ENCODE peak calls at places on chromosomes 7 and 10, in ten cellular contexts. H is NCI-H748 treated with DMSO at 0.1 percent for 48 hours, C is NCI-H1694 treated with DMSO at 0.1 percent for 48 hours, O is epithelial cell of prostate, I is transverse colon, P is lung, S is skeletal muscle cell, V is suprapubic skin, Q is A172, D is heart left ventricle. J is an unnamed sample.

GRCh38 chr7:12620371-12620770 is 49.9 kb downstream of the SCIN start:
- DNase-seq in S (no peak), I (no peak), V (no peak), O (no peak), H (no peak), C (no peak), Q (no peak), P (no peak), D (no peak), J (no peak)

GRCh38 chr10:43863859-43864591 is 215.3 kb upstream of the ZNF32 start:
- DNase-seq in C (no peak), P (no peak), V (no peak), H (no peak), O (no peak), D (peak; percentile 63), I (peak; percentile 46), S (no peak), Q (peak; percentile 74), J (no peak)

GRCh38 chr10:114026189-114027040 is 17.3 kb upstream of the ADRB1 start:
- DNase-seq in S (peak; percentile 41), V (no peak), Q (peak; percentile 95), D (no peak), O (peak; percentile 73), H (no peak), I (no peak), P (no peak), C (no peak), J (no peak)

GRCh38 chr7:98305951-98306535 is 24.6 kb downstream of the BRI3 start:
- DNase-seq in H (no peak), V (no peak), I (no peak), C (no peak), Q (no peak), O (no peak), D (no peak), P (no peak), S (no peak), J (no peak)

GRCh38 chr7:87220734-87221215 is 1.2 kb upstream of the TMEM243 start:
- DNase-seq in C (no peak), O (no peak), D (no peak), V (no peak), Q (no peak), I (peak; percentile 28), P (peak; percentile 47), H (peak; percentile 61), S (no peak), J (no peak)

GRCh38 chr10:22737587-22737986 is 23.2 kb upstream of the PIP4K2A start:
- DNase-seq in S (peak; percentile 62), C (no peak), I (no peak), Q (peak; percentile 80), O (peak; percentile 36), P (no peak), H (no peak), D (peak; percentile 54), V (no peak), J (no peak)

GRCh38 chr10:54681136-54681535 is 119.9 kb downstream of the PCDH15 start:
- DNase-seq in I (no peak), P (no peak), S (no peak), V (no peak), C (no peak), D (no peak), H (no peak), Q (no peak), O (no peak), J (no peak)

GRCh38 chr10:74134240-74134820 is 16.3 kb downstream of the AP3M1 start:
- DNase-seq in S (no peak), I (no peak), V (no peak), O (no peak), D (no peak), H (no peak), C (no peak), P (no peak), Q (no peak), J (no peak)

GRCh38 chr7:18831381-18831901 is 286.0 kb downstream of the TWIST1 start:
- DNase-seq in C (no peak), I (no peak), H (no peak), S (no peak), Q (no peak), O (no peak), V (no peak), D (no peak), P (no peak), J (no peak)

GRCh38 chr7:101164071-101164840 is 1.1 kb downstream of the VGF start:
- DNase-seq in V (no peak), C (no peak), Q (peak; percentile 62), P (no peak), S (no peak), I (no peak), D (no peak), H (no peak), O (no peak), J (no peak)

J was measured in D721Med.